ENCODE peak calls at places on chromosomes 13 and 19, in five cellular contexts. N, C, V, M and K are unnamed samples.

GRCh38 chr19:46613525-46613924 is 11.4 kb downstream of the PTGIR start:
- DNase-seq in V (no peak), N (no peak), C (no peak), M (no peak), K (no peak)

GRCh38 chr13:25210842-25211241 is 38.8 kb upstream of the AMER2 start:
- DNase-seq in V (no peak), M (no peak), N (no peak), C (no peak), K (no peak)

GRCh38 chr13:104683789-104684188 is 1617.6 kb upstream of the SLC10A2 start:
- DNase-seq in N (peak), C (no peak), M (no peak), V (no peak), K (no peak)

GRCh38 chr13:23378009-23378632 is 55.4 kb downstream of the SACS start:
- DNase-seq in M (no peak), V (peak), N (peak), C (peak), K (peak)

GRCh38 chr19:12969292-12969988 is at the start of gene DAND5:
- DNase-seq in C (no peak), M (no peak), V (no peak), N (peak), K (no peak)

GRCh38 chr13:41130356-41130755 is 2.2 kb downstream of the KBTBD6 start:
- DNase-seq in N (no peak), M (no peak), C (no peak), V (no peak), K (no peak)

GRCh38 chr19:10104665-10105221 is 1.4 kb upstream of the PPAN start:
- DNase-seq in N (no peak), M (no peak), C (peak), V (no peak), K (peak)

GRCh38 chr19:2213799-2214198 is 22.3 kb downstream of the PLEKHJ1 start:
- DNase-seq in N (no peak), C (no peak), M (no peak), V (no peak), K (no peak)

GRCh38 chr19:15454371-15454800 is 4.6 kb upstream of the WIZ start:
- DNase-seq in V (no peak), N (no peak), M (no peak), C (no peak), K (no peak)

GRCh38 chr19:41960973-41961372 is 1.9 kb upstream of the RABAC1 start:
- DNase-seq in M (no peak), C (no peak), V (no peak), N (no peak), K (no peak)

GRCh38 chr19:16067205-16067938 is 8.9 kb upstream of the TPM4 start:
- DNase-seq in C (no peak), N (no peak), V (peak), M (no peak), K (no peak)

GRCh38 chr13:29111446-29111845 is 291.3 kb downstream of the MTUS2 start:
- DNase-seq in V (peak), C (no peak), M (no peak), N (no peak), K (no peak)

GRCh38 chr19:38164526-38164925 is 59.5 kb downstream of the DPF1 start:
- DNase-seq in N (no peak), V (no peak), C (no peak), M (no peak), K (no peak)

GRCh38 chr19:51654783-51655182 is 8.2 kb upstream of the SIGLEC14 start:
- DNase-seq in N (peak), V (no peak), C (no peak), M (no peak), K (no peak)

GRCh38 chr19:32406161-32407003 is 812 bp downstream of the DPY19L3 start:
- DNase-seq in M (no peak), V (no peak), C (no peak), N (peak), K (no peak)

GRCh38 chr13:77507931-77508776 is 27.4 kb upstream of the SCEL start:
- DNase-seq in M (no peak), C (no peak), N (no peak), V (peak), K (no peak)

GRCh38 chr13:29594710-29595379 is 643 bp downstream of the SLC7A1 start:
- DNase-seq in N (peak), C (peak), V (peak), M (peak), K (peak)

GRCh38 chr19:32863301-32863700 is 6.3 kb downstream of the SLC7A9 start:
- DNase-seq in M (no peak), C (no peak), N (no peak), V (no peak), K (no peak)

GRCh38 chr19:29263305-29264080 is 50.5 kb upstream of the UQCRFS1 start:
- DNase-seq in C (peak), V (peak), M (peak), N (peak), K (peak)

GRCh38 chr19:14139944-14140343 is 3.6 kb upstream of the ASF1B start:
- DNase-seq in N (no peak), M (no peak), C (no peak), V (no peak), K (no peak)

GRCh38 chr19:13691569-13691968 is 72.8 kb upstream of the MRI1 start:
- DNase-seq in N (no peak), C (no peak), M (no peak), V (no peak), K (no peak)

GRCh38 chr13:93875527-93875926 is 604.0 kb downstream of the DCT start:
- DNase-seq in M (no peak), C (no peak), N (no peak), V (peak), K (no peak)

GRCh38 chr19:16088985-16089846 is 12.9 kb downstream of the TPM4 start:
- DNase-seq in V (no peak), N (no peak), C (no peak), M (no peak), K (no peak)

GRCh38 chr19:51219307-51219706 is 5.6 kb upstream of the CD33 start:
- DNase-seq in C (peak), M (no peak), N (no peak), V (no peak), K (no peak)

GRCh38 chr19:4781851-4782250 is 9.7 kb upstream of the FEM1A start:
- DNase-seq in C (no peak), M (no peak), N (no peak), V (no peak), K (no peak)

GRCh38 chr13:46683879-46684278 is 113.1 kb downstream of the ESD start:
- DNase-seq in N (no peak), V (no peak), M (no peak), C (peak), K (no peak)

GRCh38 chr13:39531646-39532045 is 71.3 kb downstream of the LHFPL6 start:
- DNase-seq in M (no peak), N (no peak), C (no peak), V (peak), K (no peak)

GRCh38 chr13:109649713-109650112 is 136.7 kb downstream of the IRS2 start:
- DNase-seq in C (no peak), N (no peak), M (no peak), V (no peak), K (no peak)

GRCh38 chr19:7908742-7909461 is 5.2 kb downstream of the MAP2K7 start:
- DNase-seq in M (no peak), N (peak), C (no peak), V (no peak), K (no peak)

GRCh38 chr13:40452038-40452666 is 214.3 kb downstream of the FOXO1 start:
- DNase-seq in V (no peak), N (no peak), C (peak), M (no peak), K (no peak)

GRCh38 chr13:114102521-114103288 is 29.7 kb downstream of the RASA3 start:
- DNase-seq in V (no peak), M (peak), C (no peak), N (no peak), K (no peak)

GRCh38 chr19:15294591-15294990 is 37.7 kb downstream of the BRD4 start:
- DNase-seq in V (peak), M (no peak), C (no peak), N (no peak), K (no peak)

GRCh38 chr13:79455331-79455730 is 25.6 kb upstream of the NDFIP2 start:
- DNase-seq in N (no peak), C (no peak), M (no peak), V (no peak), K (no peak)

GRCh38 chr13:36211567-36211966 is 2.8 kb downstream of the SOHLH2 start:
- DNase-seq in V (no peak), C (no peak), M (no peak), N (no peak), K (no peak)

GRCh38 chr13:71935166-71935840 is 68.3 kb upstream of the DACH1 start:
- DNase-seq in V (no peak), N (no peak), C (no peak), M (no peak), K (no peak)

GRCh38 chr13:103671547-103671946 is 605.3 kb upstream of the SLC10A2 start:
- DNase-seq in M (no peak), C (no peak), V (no peak), N (no peak), K (no peak)

GRCh38 chr19:7870571-7871279 is 3.5 kb downstream of the PRR36 start:
- DNase-seq in N (peak), V (peak), M (peak), C (peak), K (peak)

GRCh38 chr13:31904941-31905824 is 126.4 kb upstream of the FRY start:
- DNase-seq in V (no peak), N (no peak), C (no peak), M (no peak), K (no peak)

GRCh38 chr19:55255618-55256423 is 3.0 kb downstream of the PPP6R1 start:
- DNase-seq in M (peak), C (peak), N (no peak), V (peak), K (peak)

GRCh38 chr19:18855647-18856384 is 24.1 kb downstream of the UPF1 start:
- DNase-seq in C (no peak), M (no peak), N (no peak), V (no peak), K (no peak)

GRCh38 chr19:18858906-18859646 is 27.3 kb downstream of the UPF1 start:
- DNase-seq in N (no peak), V (no peak), M (no peak), C (no peak), K (no peak)

GRCh38 chr19:18857223-18857622 is 25.5 kb downstream of the UPF1 start:
- DNase-seq in C (no peak), N (no peak), V (no peak), M (no peak), K (no peak)

GRCh38 chr19:18854982-18855381 is 23.2 kb downstream of the UPF1 start:
- DNase-seq in M (no peak), C (no peak), N (no peak), V (no peak), K (no peak)

DNA sequence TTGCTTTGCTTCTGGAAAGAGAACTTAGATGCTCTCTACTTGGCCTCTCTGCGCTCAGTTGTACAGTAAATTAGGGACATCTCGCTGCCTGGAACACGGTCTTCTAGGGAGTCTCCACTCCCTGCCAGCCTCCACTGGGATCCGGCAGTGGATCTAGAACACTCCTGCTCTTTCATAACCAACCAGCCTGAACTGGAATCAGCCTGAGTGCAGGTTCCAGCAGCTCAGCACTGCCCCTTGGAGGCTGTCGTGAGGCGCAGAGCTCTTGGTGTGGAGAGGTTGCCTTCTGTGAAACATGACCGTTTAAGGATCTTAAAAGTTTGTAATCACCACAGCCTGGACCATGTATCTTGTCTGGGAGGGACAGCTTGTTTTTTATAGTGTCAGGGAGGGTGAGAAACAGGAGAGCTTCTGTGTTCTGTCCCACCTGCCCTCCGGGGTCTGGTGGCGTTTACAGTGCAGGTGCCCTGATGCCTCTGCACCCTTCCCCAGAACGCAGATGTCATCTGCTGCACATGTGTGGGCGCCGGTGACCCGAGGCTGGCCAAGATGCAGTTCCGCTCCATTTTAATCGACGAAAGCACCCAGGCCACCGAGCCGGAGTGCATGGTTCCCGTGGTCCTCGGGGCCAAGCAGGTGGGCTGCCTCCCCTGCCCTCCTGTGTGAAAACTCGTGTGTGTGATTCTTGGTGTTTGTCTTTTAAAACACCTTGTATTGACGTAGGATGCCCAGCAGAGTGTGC is 24.8 kb downstream of the UPF1 start:
- DNase-seq in M (no peak), C (no peak), N (peak), V (peak), K (no peak)
- TF ChIP-seq CTCF in M (no peak), C (peak), N (peak), V (peak), K (peak)

DNA sequence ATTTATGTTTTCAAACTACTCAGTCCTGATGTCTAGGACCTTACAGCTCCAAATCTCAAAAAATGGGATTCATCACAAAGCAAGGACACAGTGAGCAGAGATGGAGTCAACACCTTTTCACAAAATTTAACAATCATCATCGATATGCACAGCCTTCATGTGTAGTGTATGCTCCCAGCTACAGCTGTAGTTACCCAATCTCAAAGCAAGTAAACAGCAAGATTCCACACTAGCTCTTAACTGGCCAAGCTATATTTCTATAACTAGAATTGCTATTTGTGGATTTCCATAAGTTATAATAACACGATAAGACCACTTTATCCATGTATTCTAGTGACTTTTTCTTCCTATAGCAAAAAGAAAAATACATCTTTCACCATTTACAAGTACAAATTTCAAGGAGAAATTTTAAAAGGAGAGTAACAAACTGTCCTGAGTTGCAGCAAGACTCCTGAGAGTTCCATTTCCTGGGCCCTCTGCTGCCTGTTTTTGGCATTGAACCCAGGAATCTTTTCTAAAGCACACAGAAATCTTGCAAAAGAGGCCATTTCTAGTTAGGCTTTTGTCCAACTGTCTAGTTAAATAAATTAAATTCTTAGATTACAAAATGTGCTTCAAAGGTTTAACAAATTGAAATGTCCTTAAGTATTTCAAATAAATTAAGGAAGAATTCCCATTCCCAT is 460.6 kb downstream of the FGF14 start:
- DNase-seq in V (peak), C (no peak), N (peak), M (no peak), K (no peak)
- TF ChIP-seq CTCF in V (no peak), C (peak), N (peak), M (no peak), K (no peak)

GRCh38 chr19:35043906-35044305 is 2.4 kb downstream of the HPN start:
- DNase-seq in M (no peak), C (no peak), N (no peak), V (no peak), K (no peak)

GRCh38 chr19:35046461-35046860 is 4.9 kb downstream of the HPN start:
- DNase-seq in V (no peak), N (no peak), M (no peak), C (no peak), K (no peak)

GRCh38 chr19:35044317-35045117 is 3.0 kb downstream of the HPN start:
- DNase-seq in N (peak), C (peak), M (peak), V (peak), K (peak)

GRCh38 chr19:35042954-35043604 is 1.6 kb downstream of the HPN start:
- DNase-seq in N (no peak), C (no peak), V (no peak), M (no peak), K (no peak)

GRCh38 chr19:35045667-35046300 is 4.3 kb downstream of the HPN start:
- DNase-seq in V (peak), N (peak), M (no peak), C (peak), K (peak)
- TF ChIP-seq CTCF in V (peak), N (peak), M (peak), C (peak), K (peak)

GRCh38 chr13:112809332-112810310 is 119.8 kb downstream of the ATP11A start:
- DNase-seq in M (no peak), N (no peak), C (no peak), V (no peak), K (no peak)

GRCh38 chr13:112808377-112809140 is 118.7 kb downstream of the ATP11A start:
- DNase-seq in C (no peak), N (no peak), V (no peak), M (no peak), K (no peak)

GRCh38 chr13:112810608-112811007 is 120.8 kb downstream of the ATP11A start:
- DNase-seq in C (no peak), V (no peak), M (no peak), N (no peak), K (no peak)

GRCh38 chr13:112806761-112807652 is 117.2 kb downstream of the ATP11A start:
- DNase-seq in N (no peak), V (no peak), M (no peak), C (no peak), K (no peak)

GRCh38 chr13:112807653-112808376 is 118.0 kb downstream of the ATP11A start:
- DNase-seq in V (no peak), C (no peak), M (no peak), N (no peak), K (no peak)
- TF ChIP-seq CTCF in V (no peak), C (no peak), M (no peak), N (no peak), K (no peak)

GRCh38 chr13:101783554-101783953 is 331.1 kb downstream of the ITGBL1 start:
- DNase-seq in C (no peak), N (no peak), V (no peak), M (no peak), K (no peak)

GRCh38 chr13:101784313-101784712 is 331.8 kb downstream of the ITGBL1 start:
- DNase-seq in M (no peak), V (no peak), N (no peak), C (no peak), K (no peak)

DNA sequence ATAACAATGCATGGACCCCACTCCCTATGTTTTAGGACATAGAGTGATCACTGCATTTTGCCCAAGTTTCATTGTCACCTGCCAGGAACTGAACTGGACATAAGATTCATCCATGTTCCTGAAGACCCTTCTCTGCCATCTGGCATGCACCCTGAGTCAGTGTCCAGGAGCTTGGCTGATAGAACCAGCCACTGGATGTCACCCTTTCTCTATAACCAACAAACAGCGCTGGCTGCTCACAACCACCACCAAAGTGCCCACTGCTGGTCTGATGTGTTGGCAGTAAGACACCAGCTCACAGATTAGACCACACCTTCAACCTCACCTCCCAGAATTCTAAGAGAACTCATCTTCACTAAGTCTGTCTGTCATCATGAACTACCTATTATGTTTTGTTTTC is 333.4 kb downstream of the ITGBL1 start:
- DNase-seq in V (peak), M (no peak), N (peak), C (peak), K (no peak)
- TF ChIP-seq CTCF in V (no peak), M (no peak), N (peak), C (no peak), K (no peak)

GRCh38 chr19:530133-531008 is 1.2 kb upstream of the CDC34 start:
- DNase-seq in M (no peak), C (no peak), V (no peak), N (no peak), K (no peak)

GRCh38 chr19:531753-532571 is at the start of gene CDC34:
- DNase-seq in C (no peak), N (no peak), M (no peak), V (no peak), K (peak)

GRCh38 chr19:532578-533484 is 1.3 kb downstream of the CDC34 start:
- DNase-seq in C (peak), V (peak), M (no peak), N (peak), K (peak)

GRCh38 chr19:533485-534058 is 2.0 kb downstream of the CDC34 start:
- DNase-seq in C (no peak), M (no peak), V (no peak), N (no peak), K (no peak)

DNA sequence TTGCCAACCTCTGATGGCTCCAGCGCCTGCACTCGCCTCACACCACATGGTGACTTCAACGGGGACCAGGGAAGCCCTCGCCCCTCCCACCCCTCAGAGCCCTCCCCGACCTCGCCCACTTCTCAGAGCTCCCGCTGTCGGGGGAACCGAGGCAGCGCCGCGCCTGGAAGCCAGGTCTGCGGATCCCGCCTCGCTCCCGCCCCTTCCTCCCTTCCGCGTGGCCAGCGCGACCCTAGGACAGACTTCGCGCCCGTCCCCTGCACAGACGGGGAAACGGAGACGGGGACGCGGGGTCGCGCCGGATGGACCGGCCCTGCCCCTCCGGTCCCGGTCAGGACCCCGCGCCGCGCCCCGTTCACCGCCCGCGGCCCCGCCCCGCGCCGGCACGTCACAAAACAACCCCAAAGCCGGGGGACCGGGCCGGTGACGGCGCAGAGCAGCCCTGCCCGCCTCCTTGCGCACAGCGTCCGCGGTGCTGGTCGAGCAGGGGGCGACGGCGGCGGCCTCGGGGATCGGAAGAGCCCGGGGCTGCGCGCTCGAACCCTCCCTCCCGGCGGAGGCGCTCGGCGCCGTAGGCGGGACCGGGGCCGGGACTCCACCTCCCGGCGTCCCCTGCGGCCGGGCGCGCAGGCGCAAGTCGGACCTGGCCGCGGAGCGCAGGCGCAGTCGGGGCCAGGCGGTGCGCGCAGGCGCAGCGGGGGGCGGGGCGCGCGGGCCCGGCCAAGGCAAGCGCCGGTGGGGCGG is 379 bp upstream of the CDC34 start:
- DNase-seq in V (peak), C (peak), M (peak), N (peak), K (peak)
- TF ChIP-seq CTCF in V (no peak), C (peak), M (no peak), N (no peak), K (no peak)